ENCODE peak calls at places on chromosomes 5 and 9, in four cellular contexts. One of them, this sample, is unnamed.

GRCh38 chr5:149429839-149430721 is 51.0 kb upstream of the IL17B start:
- DNase-seq in activated CD4-positive, alpha-beta T cell treated with anti-CD3 and anti-CD28 coated beads, Interleukin-2, amount 50 U/mL, for 24 hours: no peak
- DNase-seq in GM04503: no peak
- DNase-seq in EL: no peak
- DNase-seq in this sample: peak

GRCh38 chr9:4062966-4063365 is 236.9 kb downstream of the GLIS3 start:
- DNase-seq in GM04503: no peak
- DNase-seq in activated CD4-positive, alpha-beta T cell treated with anti-CD3 and anti-CD28 coated beads, Interleukin-2, amount 50 U/mL, for 24 hours: no peak
- DNase-seq in EL: no peak
- DNase-seq in this sample: no peak

GRCh38 chr5:7078901-7079300 is 317.0 kb upstream of the ADCY2 start:
- DNase-seq in EL: no peak
- DNase-seq in activated CD4-positive, alpha-beta T cell treated with anti-CD3 and anti-CD28 coated beads, Interleukin-2, amount 50 U/mL, for 24 hours: no peak
- DNase-seq in GM04503: no peak
- DNase-seq in this sample: no peak

GRCh38 chr9:69822091-69822750 is 1.6 kb downstream of the CFAP95 start:
- DNase-seq in GM04503: peak
- DNase-seq in EL: peak
- DNase-seq in activated CD4-positive, alpha-beta T cell treated with anti-CD3 and anti-CD28 coated beads, Interleukin-2, amount 50 U/mL, for 24 hours: no peak
- DNase-seq in this sample: no peak

GRCh38 chr9:70601000-70601929 is 186.8 kb upstream of the KLF9 start:
- DNase-seq in activated CD4-positive, alpha-beta T cell treated with anti-CD3 and anti-CD28 coated beads, Interleukin-2, amount 50 U/mL, for 24 hours: no peak
- DNase-seq in EL: peak
- DNase-seq in GM04503: peak
- DNase-seq in this sample: peak

GRCh38 chr5:158586054-158586453 is 513.7 kb downstream of the EBF1 start:
- DNase-seq in activated CD4-positive, alpha-beta T cell treated with anti-CD3 and anti-CD28 coated beads, Interleukin-2, amount 50 U/mL, for 24 hours: no peak
- DNase-seq in GM04503: no peak
- DNase-seq in EL: no peak
- DNase-seq in this sample: no peak

GRCh38 chr9:14158136-14158781 is 155.7 kb downstream of the NFIB start:
- DNase-seq in activated CD4-positive, alpha-beta T cell treated with anti-CD3 and anti-CD28 coated beads, Interleukin-2, amount 50 U/mL, for 24 hours: no peak
- DNase-seq in EL: no peak
- DNase-seq in GM04503: no peak
- DNase-seq in this sample: no peak

GRCh38 chr9:128706045-128706444 is 3.7 kb downstream of the PKN3 start:
- DNase-seq in GM04503: no peak
- DNase-seq in EL: no peak
- DNase-seq in activated CD4-positive, alpha-beta T cell treated with anti-CD3 and anti-CD28 coated beads, Interleukin-2, amount 50 U/mL, for 24 hours: no peak
- DNase-seq in this sample: peak

GRCh38 chr9:136626740-136627642 is 35.7 kb upstream of the EGFL7 start:
- DNase-seq in EL: no peak
- DNase-seq in GM04503: no peak
- DNase-seq in activated CD4-positive, alpha-beta T cell treated with anti-CD3 and anti-CD28 coated beads, Interleukin-2, amount 50 U/mL, for 24 hours: no peak
- DNase-seq in this sample: peak

This sample was measured in kidney.